ENCODE peak calls at places on chromosomes 11 and 22, in five cellular contexts. K is right lobe of liver, N is sigmoid colon, T is transverse colon, F is testis. C is an unnamed sample.

GRCh38 chr11:134652586-134653255 is 240.7 kb upstream of the B3GAT1 start:
- DNase-seq in T (no peak), F (no peak), N (peak; percentile 24), K (peak; percentile 11), C (peak; percentile 48)

GRCh38 chr11:33478111-33478573 is 221.0 kb downstream of the HIPK3 start:
- DNase-seq in K (peak; percentile 46), N (no peak), T (no peak), F (no peak), C (no peak)

GRCh38 chr11:49208006-49208721 is at the start of gene FOLH1:
- DNase-seq in F (peak; percentile 53), K (peak; percentile 76), N (peak; percentile 63), T (no peak), C (no peak)

GRCh38 chr22:29469755-29470154 is 10.3 kb upstream of the NEFH start:
- DNase-seq in F (no peak), N (no peak), K (no peak), T (no peak), C (no peak)

GRCh38 chr11:122784325-122785155 is 53.8 kb upstream of the CRTAM start:
- DNase-seq in T (no peak), N (peak; percentile 77), K (no peak), F (peak; percentile 81), C (peak; percentile 63)

GRCh38 chr11:105609832-105610781 is at the start of gene GRIA4:
- DNase-seq in K (no peak), T (no peak), F (peak; percentile 64), N (peak; percentile 75), C (peak; percentile 84)

GRCh38 chr11:92703431-92703830 is 266.0 kb upstream of the MTNR1B start:
- DNase-seq in N (no peak), K (no peak), F (no peak), T (no peak), C (no peak)

GRCh38 chr22:30015229-30015797 is 65.0 kb upstream of the HORMAD2 start:
- DNase-seq in K (no peak), F (no peak), N (no peak), T (no peak), C (no peak)

GRCh38 chr11:113730887-113731726 is 25.0 kb upstream of the TMPRSS5 start:
- DNase-seq in K (no peak), F (peak; percentile 65), T (peak; percentile 37), N (no peak), C (no peak)

DNA sequence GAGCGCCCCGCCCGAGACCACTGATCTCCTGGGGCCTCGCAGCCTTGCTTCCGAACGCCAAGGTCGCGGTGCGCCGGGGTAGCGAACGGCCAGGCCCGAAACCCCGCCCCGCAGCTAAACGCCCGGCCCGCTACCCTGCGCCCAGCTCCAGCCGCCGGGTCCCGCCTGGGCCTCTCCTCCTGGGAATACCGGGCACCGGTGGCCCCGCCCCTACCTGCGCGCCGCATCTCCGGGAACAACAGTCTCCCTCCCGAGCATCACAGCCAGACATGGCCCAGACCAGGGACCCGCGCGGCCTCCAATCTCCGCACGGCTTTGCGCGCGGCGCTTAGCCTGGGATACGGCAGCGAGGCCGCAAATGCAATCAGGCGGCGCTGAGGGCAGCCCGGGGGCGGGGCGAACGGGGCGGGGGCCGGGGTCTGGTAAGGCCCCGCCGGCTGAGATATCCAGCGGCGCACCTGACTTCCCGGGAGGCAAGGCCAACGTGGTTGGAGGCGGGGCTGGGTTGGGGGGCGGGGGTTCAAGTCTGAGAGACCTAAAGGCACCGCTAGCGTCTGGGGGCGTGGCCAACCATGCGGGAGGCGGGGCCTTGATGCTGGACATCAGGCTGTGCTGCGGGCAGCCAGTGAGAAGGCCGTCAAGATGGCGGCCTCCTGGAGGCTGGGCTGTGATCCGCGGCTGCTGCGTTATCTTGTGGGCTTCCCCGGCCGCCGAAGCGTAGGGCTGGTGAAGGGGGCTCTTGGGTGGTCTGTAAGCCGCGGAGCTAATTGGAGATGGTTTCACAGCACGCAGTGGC is at the start of the genes APIP and PDHX:
- DNase-seq in F (peak; percentile 99), K (peak; percentile 100), T (peak; percentile 99), N (peak; percentile 99), C (peak; percentile 96)
- TF ChIP-seq POLR2A in F (peak; percentile 91), K (peak; percentile 94), T (peak; percentile 94), N (peak; percentile 94), C (peak; percentile 89)

DNA sequence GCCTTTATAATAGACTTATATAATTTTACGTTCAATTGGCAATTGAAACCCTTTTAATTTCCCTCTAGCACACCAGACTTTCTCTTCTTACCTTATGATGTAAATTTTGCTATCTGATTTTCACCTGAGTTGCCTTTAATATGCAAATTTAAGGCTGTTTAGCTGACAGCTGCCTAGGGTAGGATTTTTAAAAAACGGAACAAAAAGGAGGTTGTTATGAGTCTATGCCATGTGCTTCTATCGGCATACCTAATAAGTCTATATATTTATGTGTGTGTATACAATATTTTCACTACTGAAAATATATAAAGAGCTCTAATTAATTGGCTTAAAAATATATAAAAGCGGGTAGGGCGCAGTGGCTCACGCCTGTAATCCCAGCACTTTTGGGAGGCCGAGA is 11.8 kb upstream of the SELENOH start:
- DNase-seq in F (no peak), K (no peak), T (no peak), N (no peak), C (no peak)
- TF ChIP-seq CTCF in F (no peak), K (no peak), T (no peak), N (no peak), C (no peak)

GRCh38 chr11:118679483-118679882 is at the start of gene TREH:
- DNase-seq in K (peak; percentile 90), T (peak; percentile 76), F (no peak), N (no peak), C (no peak)
- H3K4me3 ChIP-seq in K (peak within 1 kb of the TSS; percentile 16), T (peak within 1 kb of the TSS; percentile 14), F (no peak within 1 kb of the TSS), N (no peak within 1 kb of the TSS), C (no peak within 1 kb of the TSS)

DNA sequence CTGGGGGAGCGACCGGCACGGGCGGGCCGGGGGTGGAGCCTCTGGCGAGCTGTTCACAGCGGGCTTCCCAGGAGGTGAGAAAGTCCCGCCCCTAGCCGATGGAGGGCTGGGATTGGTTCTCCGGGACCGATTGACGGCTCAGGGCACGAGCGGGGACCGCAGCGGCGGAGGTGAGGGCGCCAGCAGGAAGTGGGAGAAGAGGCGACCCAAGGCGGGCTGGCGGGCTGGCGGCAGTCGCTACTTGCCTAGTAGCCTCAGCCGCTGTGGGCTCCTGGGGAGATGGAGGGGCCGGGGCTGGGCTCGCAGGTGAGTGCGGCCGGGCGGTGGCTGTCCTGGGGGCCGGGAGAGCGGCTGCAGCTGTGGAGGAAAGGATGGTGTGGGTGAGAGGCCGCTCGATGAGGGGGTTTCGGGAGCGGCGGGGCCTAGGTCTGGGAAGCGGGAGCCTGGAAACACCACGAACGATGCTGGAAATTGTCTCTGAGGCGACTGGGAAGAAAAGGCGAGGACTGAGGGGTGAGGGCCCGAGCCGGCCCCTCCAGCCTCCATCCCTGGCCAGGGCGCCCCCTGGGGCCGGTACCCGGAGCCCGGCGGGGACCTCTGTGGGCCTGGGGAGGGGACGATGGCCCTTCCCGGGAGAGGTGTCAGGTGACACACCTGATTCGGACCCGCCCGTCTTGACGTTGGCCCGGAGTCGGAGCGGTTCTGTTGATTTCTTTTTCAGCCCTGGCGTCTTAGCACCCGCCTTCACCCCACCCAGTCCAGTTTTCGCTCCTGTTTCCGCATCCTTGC is at the start of gene ZDHHC13:
- DNase-seq in K (peak; percentile 92), T (peak; percentile 98), F (peak; percentile 97), N (peak; percentile 95), C (peak; percentile 93)
- TF ChIP-seq POLR2A in K (peak; percentile 19), T (peak; percentile 88), F (no peak), N (peak; percentile 30), C (no peak)

GRCh38 chr11:67466367-67466766 is 2.7 kb downstream of the TMEM134 start:
- DNase-seq in F (no peak), T (no peak), N (no peak), K (no peak), C (no peak)
- TF ChIP-seq CTCF in F (no peak), T (no peak), N (no peak), K (no peak), C (no peak)

GRCh38 chr22:45574069-45574703 is 71.5 kb downstream of the FBLN1 start:
- DNase-seq in K (no peak), F (no peak), N (no peak), T (no peak), C (peak; percentile 85)
- H3K4me3 ChIP-seq in K (no peak overlapping the region), F (no peak overlapping the region), N (no peak overlapping the region), T (no peak overlapping the region), C (no peak overlapping the region)

GRCh38 chr11:77073328-77074001 is 6.7 kb downstream of the CAPN5 start:
- DNase-seq in K (peak; percentile 58), T (peak; percentile 93), N (peak; percentile 98), F (peak; percentile 92), C (peak; percentile 83)
- TF ChIP-seq POLR2A in K (no peak), T (peak; percentile 73), N (peak; percentile 45), F (no peak), C (no peak)

GRCh38 chr11:116840224-116840745 is 2.9 kb upstream of the APOA1 start:
- DNase-seq in K (peak; percentile 51), N (no peak), T (no peak), F (no peak), C (no peak)
- TF ChIP-seq CTCF in K (peak; percentile 32), N (no peak), T (no peak), F (no peak), C (no peak)

GRCh38 chr11:17918049-17918605 is 94.7 kb downstream of the SERGEF start:
- DNase-seq in N (no peak), T (no peak), F (no peak), K (no peak), C (no peak)

GRCh38 chr11:17923213-17923612 is 89.6 kb downstream of the SERGEF start:
- DNase-seq in T (no peak), K (no peak), N (no peak), F (peak; percentile 22), C (no peak)

GRCh38 chr11:17922474-17922788 is 90.4 kb downstream of the SERGEF start:
- DNase-seq in N (no peak), F (no peak), K (no peak), T (no peak), C (no peak)

GRCh38 chr11:17924713-17925112 is 88.1 kb downstream of the SERGEF start:
- DNase-seq in F (no peak), N (no peak), K (peak; percentile 84), T (no peak), C (no peak)

GRCh38 chr11:17921620-17922473 is 91.0 kb downstream of the SERGEF start:
- DNase-seq in N (no peak), K (no peak), T (no peak), F (peak; percentile 16), C (no peak)
- H3K4me3 ChIP-seq in N (no peak overlapping the region), K (no peak overlapping the region), T (no peak overlapping the region), F (no peak overlapping the region), C (no peak overlapping the region)